ENCODE peak calls at places on chromosomes 1 and 21, in four cellular contexts. J is astrocyte of the spinal cord, E is iris pigment epithelial cell, S is glutamatergic neuron. U is an unnamed sample.

GRCh38 chr1:5502310-5503194 is 489.7 kb downstream of the NPHP4 start:
- DNase-seq in J (no peak), E (no peak), S (no peak), U (no peak)

GRCh38 chr1:192559115-192560006 is 16.2 kb upstream of the RGS1 start:
- DNase-seq in J (peak), E (peak), S (no peak), U (peak)

GRCh38 chr1:107404756-107405155 is 263.9 kb downstream of the NTNG1 start:
- DNase-seq in J (peak), E (peak), S (no peak), U (no peak)

GRCh38 chr21:16070207-16070651 is 340.4 kb downstream of the USP25 start:
- DNase-seq in J (peak), E (peak), S (no peak), U (peak)

GRCh38 chr1:176517484-176517883 is 54.5 kb downstream of the PAPPA2 start:
- DNase-seq in J (peak), E (peak), S (no peak), U (peak)

GRCh38 chr1:172670316-172670715 is 11.4 kb downstream of the FASLG start:
- DNase-seq in J (no peak), E (no peak), S (no peak), U (no peak)

GRCh38 chr21:31162827-31163226 is 124.6 kb upstream of the KRTAP19-8 start:
- DNase-seq in J (peak), E (peak), S (no peak), U (peak)

GRCh38 chr1:84300991-84301758 is at the start of gene SAMD13:
- DNase-seq in J (peak), E (peak), S (no peak), U (peak)

GRCh38 chr1:29416825-29417557 is 180.7 kb downstream of the PTPRU start:
- DNase-seq in J (peak), E (peak), S (no peak), U (no peak)

GRCh38 chr1:9169601-9170137 is 40.8 kb upstream of the GPR157 start:
- DNase-seq in J (no peak), E (peak), S (no peak), U (no peak)

GRCh38 chr1:36094621-36095061 is 5.9 kb downstream of the ADPRS start:
- DNase-seq in J (no peak), E (no peak), S (no peak), U (no peak)

GRCh38 chr1:111585461-111586100 is 34.0 kb upstream of the RAP1A start:
- DNase-seq in J (no peak), E (no peak), S (no peak), U (no peak)

GRCh38 chr1:193763313-193763712 is 576.9 kb upstream of the B3GALT2 start:
- DNase-seq in J (peak), E (peak), S (no peak), U (peak)